ENCODE peak calls at places on chromosomes 4 and X, in six cellular contexts. G is RKO; L is Daoy; V is A172; F is activated T-helper 9 cell treated with anti-CD3 and anti-CD28 coated beads, Interleukin-2, amount 50 U/mL, for 16 hours; W is stimulated activated CD4-positive, alpha-beta T cell treated with anti-CD3 and anti-CD28 coated beads, Interleukin-4, amount 100 ng/mL, for 1 hour. U is an unnamed sample.

GRCh38 chr4:184907810-184908209 is 82.0 kb upstream of the ACSL1 start:
- DNase-seq in G (no peak), F (no peak), W (no peak), L (no peak), V (no peak), U (no peak)

GRCh38 chrX:110418220-110418856 is 59.7 kb downstream of the RTL9 start:
- DNase-seq in L (peak; percentile 68), G (peak; percentile 45), F (no peak), V (no peak), W (no peak), U (no peak)

GRCh38 chr4:74543247-74543670 is 98.3 kb downstream of the AREG start:
- DNase-seq in L (no peak), V (no peak), W (no peak), G (no peak), F (no peak), U (peak; percentile 17)

GRCh38 chr4:101644516-101644915 is 146.0 kb upstream of the BANK1 start:
- DNase-seq in F (no peak), G (no peak), W (no peak), L (no peak), V (no peak), U (no peak)

GRCh38 chr4:24991015-24991414 is 39.7 kb downstream of the LGI2 start:
- DNase-seq in F (no peak), G (no peak), V (peak; percentile 33), L (peak; percentile 52), W (no peak), U (no peak)

GRCh38 chr4:80265571-80266266 is 745 bp upstream of the FGF5 start:
- DNase-seq in V (peak; percentile 20), G (no peak), F (no peak), W (no peak), L (peak; percentile 39), U (no peak)

GRCh38 chrX:37825225-37825842 is 22.0 kb downstream of the DYNLT3 start:
- DNase-seq in L (peak; percentile 15), G (peak; percentile 60), F (peak; percentile 29), V (no peak), W (peak; percentile 46), U (peak; percentile 65)

GRCh38 chr4:45795165-45795564 is 328.7 kb downstream of the GABRG1 start:
- DNase-seq in F (no peak), V (no peak), G (no peak), W (no peak), L (no peak), U (no peak)

GRCh38 chr4:12137556-12137955 is 708.9 kb upstream of the HS3ST1 start:
- DNase-seq in F (no peak), W (no peak), G (no peak), V (no peak), L (no peak), U (no peak)

GRCh38 chrX:112266136-112266535 is 183.6 kb upstream of the TRPC5 start:
- DNase-seq in L (no peak), G (no peak), V (no peak), F (no peak), W (no peak), U (no peak)

GRCh38 chr4:24594887-24595286 is 10.5 kb upstream of the DHX15 start:
- DNase-seq in V (no peak), G (no peak), L (peak; percentile 35), W (no peak), F (no peak), U (no peak)

GRCh38 chr4:119971763-119972162 is 94.9 kb downstream of the MAD2L1 start:
- DNase-seq in L (no peak), W (no peak), F (no peak), G (no peak), V (no peak), U (no peak)

GRCh38 chrX:143429831-143430230 is 87.4 kb downstream of the SPANXN3 start:
- DNase-seq in V (no peak), L (no peak), G (no peak), F (no peak), W (no peak), U (no peak)

GRCh38 chr4:4507923-4508322 is 33.9 kb downstream of the STX18 start:
- DNase-seq in V (no peak), W (no peak), F (no peak), L (no peak), G (no peak), U (no peak)

GRCh38 chrX:143570747-143571146 is 53.5 kb upstream of the SPANXN3 start:
- DNase-seq in F (no peak), L (no peak), W (no peak), G (no peak), V (no peak), U (no peak)

GRCh38 chr4:187603093-187603395 is 392.5 kb upstream of the ZFP42 start:
- DNase-seq in F (no peak), V (peak; percentile 78), G (no peak), W (no peak), L (no peak), U (no peak)

GRCh38 chr4:71147261-71147660 is 153.8 kb downstream of the DCK start:
- DNase-seq in G (no peak), V (no peak), L (peak; percentile 8), W (no peak), F (no peak), U (no peak)

GRCh38 chr4:148954011-148954749 is 512.0 kb upstream of the NR3C2 start:
- DNase-seq in L (no peak), F (no peak), W (no peak), G (no peak), V (no peak), U (no peak)

GRCh38 chr4:124018383-124019317 is 622.1 kb downstream of the SPRY1 start:
- DNase-seq in F (no peak), V (peak; percentile 77), W (no peak), L (peak; percentile 14), G (peak; percentile 6), U (peak; percentile 56)

GRCh38 chr4:159229164-159229563 is 126.3 kb downstream of the RAPGEF2 start:
- DNase-seq in G (no peak), L (peak; percentile 28), W (no peak), V (peak; percentile 63), F (no peak), U (no peak)

GRCh38 chr4:77349361-77349760 is 192.4 kb downstream of the CCNG2 start:
- DNase-seq in W (no peak), V (no peak), L (no peak), G (no peak), F (no peak), U (no peak)

GRCh38 chrX:129634541-129634940 is 20.2 kb downstream of the APLN start:
- DNase-seq in G (no peak), F (no peak), L (no peak), V (no peak), W (no peak), U (no peak)

GRCh38 chrX:12580548-12580947 is 210.7 kb upstream of the PRPS2 start:
- DNase-seq in V (peak; percentile 34), F (no peak), G (peak; percentile 1), W (no peak), L (no peak), U (no peak)

GRCh38 chr4:46856347-46856746 is 52.7 kb downstream of the COX7B2 start:
- DNase-seq in G (no peak), V (peak; percentile 22), W (no peak), F (no peak), L (peak; percentile 7), U (no peak)